ENCODE peak calls at places on chromosomes 6 and 20, in six cellular contexts. O is mesothelial cell of epicardium, M is cardiac fibroblast, A is ovary, G is fibroblast of lung, F is AG04450. Z is an unnamed sample.

GRCh38 chr6:170449231-170449630 is 103.9 kb downstream of the PSMB1 start:
- DNase-seq in F (no peak), A (no peak), O (no peak), G (no peak), M (no peak), Z (no peak)

GRCh38 chr20:58650181-58650775 is 805 bp upstream of the STX16 start:
- DNase-seq in G (no peak), M (no peak), F (no peak), O (no peak), A (peak; percentile 59), Z (peak; percentile 25)

GRCh38 chr20:37745553-37745952 is 51.7 kb downstream of the CTNNBL1 start:
- DNase-seq in O (no peak), G (no peak), F (no peak), M (no peak), A (no peak), Z (no peak)

GRCh38 chr6:33116881-33117711 is 41.3 kb downstream of the HLA-DPB1 start:
- DNase-seq in F (no peak), G (no peak), A (no peak), M (peak; percentile 6), O (no peak), Z (no peak)

GRCh38 chr6:138724015-138724414 is 49.6 kb upstream of the CCDC28A start:
- DNase-seq in G (peak; percentile 13), A (no peak), F (no peak), O (no peak), M (peak; percentile 64), Z (no peak)

GRCh38 chr6:77857421-77857820 is 204.6 kb downstream of the MEI4 start:
- DNase-seq in G (no peak), F (no peak), A (no peak), O (no peak), M (no peak), Z (no peak)

GRCh38 chr6:41767112-41767946 is 12.4 kb downstream of the FRS3 start:
- DNase-seq in O (no peak), G (peak; percentile 78), M (peak; percentile 83), F (peak; percentile 55), A (peak; percentile 66), Z (no peak)

GRCh38 chr6:42929928-42930360 is 664 bp downstream of the CNPY3 start:
- DNase-seq in M (peak; percentile 66), F (peak; percentile 42), G (peak; percentile 79), A (no peak), O (no peak), Z (no peak)

GRCh38 chr6:45479834-45480696 is 102.3 kb upstream of the SUPT3H start:
- DNase-seq in O (no peak), G (peak; percentile 94), M (peak; percentile 70), F (peak; percentile 71), A (no peak), Z (no peak)

GRCh38 chr6:157681041-157681650 is 141.9 kb upstream of the SNX9 start:
- DNase-seq in F (no peak), M (peak; percentile 67), G (no peak), A (no peak), O (no peak), Z (no peak)

GRCh38 chr20:33649201-33649631 is 12.9 kb upstream of the C20orf144 start:
- DNase-seq in G (peak; percentile 66), M (no peak), O (no peak), A (peak; percentile 69), F (no peak), Z (no peak)

GRCh38 chr6:167470101-167470835 is 145.4 kb downstream of the TTLL2 start:
- DNase-seq in G (no peak), O (no peak), F (no peak), A (no peak), M (no peak), Z (no peak)

GRCh38 chr6:22886881-22887581 is 317.7 kb downstream of the HDGFL1 start:
- DNase-seq in F (no peak), A (no peak), G (no peak), O (no peak), M (peak; percentile 19), Z (no peak)

GRCh38 chr6:144411506-144412165 is 126.5 kb downstream of the UTRN start:
- DNase-seq in M (no peak), A (no peak), F (no peak), O (no peak), G (no peak), Z (no peak)

GRCh38 chr6:158031191-158031444 is 49.5 kb downstream of the SYNJ2 start:
- DNase-seq in G (no peak), O (no peak), A (no peak), M (no peak), F (no peak), Z (no peak)

DNA sequence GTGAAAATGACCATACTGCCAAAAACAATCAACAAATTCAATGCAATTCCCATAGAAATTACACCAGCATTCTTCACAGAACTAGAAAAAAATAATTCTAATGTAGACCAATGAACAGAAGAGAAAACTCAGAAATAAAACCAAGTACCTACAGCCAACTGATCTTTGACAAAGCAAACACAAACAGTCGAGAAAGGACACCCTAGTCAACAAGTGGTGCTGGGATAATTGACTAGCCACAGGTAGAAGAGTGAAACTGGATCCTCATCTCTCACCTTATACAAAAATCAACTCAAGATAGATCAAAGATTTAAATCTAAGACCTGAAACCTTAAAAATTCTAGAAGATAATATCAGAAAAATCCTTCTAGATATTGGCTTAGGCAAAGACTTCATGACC is 44.5 kb upstream of the ZNF133 start:
- DNase-seq in G (no peak), O (no peak), A (no peak), M (no peak), F (no peak), Z (no peak)
- TF ChIP-seq CTCF in G (no peak), O (no peak), A (no peak), M (no peak), F (no peak), Z (no peak)

GRCh38 chr20:52192296-52193007 is 873 bp upstream of the ZFP64 start:
- DNase-seq in M (no peak), A (peak; percentile 20), G (no peak), O (no peak), F (no peak), Z (no peak)
- TF ChIP-seq CTCF in M (peak; percentile 23), A (no peak), G (no peak), O (no peak), F (no peak), Z (peak; percentile 40)

GRCh38 chr6:686528-686927 is 6.4 kb downstream of the EXOC2 start:
- DNase-seq in O (no peak), G (peak; percentile 48), F (no peak), M (no peak), A (no peak), Z (no peak)
- TF ChIP-seq CTCF in O (no peak), G (no peak), F (peak; percentile 32), M (peak; percentile 16), A (no peak), Z (no peak)

GRCh38 chr6:149316740-149317655 is 514 bp upstream of the TAB2 start:
- DNase-seq in F (peak; percentile 80), A (peak; percentile 91), M (peak; percentile 95), O (peak; percentile 83), G (peak; percentile 91), Z (peak; percentile 81)
- TF ChIP-seq CTCF in F (no peak), A (no peak), M (no peak), O (no peak), G (peak; percentile 14), Z (no peak)

DNA sequence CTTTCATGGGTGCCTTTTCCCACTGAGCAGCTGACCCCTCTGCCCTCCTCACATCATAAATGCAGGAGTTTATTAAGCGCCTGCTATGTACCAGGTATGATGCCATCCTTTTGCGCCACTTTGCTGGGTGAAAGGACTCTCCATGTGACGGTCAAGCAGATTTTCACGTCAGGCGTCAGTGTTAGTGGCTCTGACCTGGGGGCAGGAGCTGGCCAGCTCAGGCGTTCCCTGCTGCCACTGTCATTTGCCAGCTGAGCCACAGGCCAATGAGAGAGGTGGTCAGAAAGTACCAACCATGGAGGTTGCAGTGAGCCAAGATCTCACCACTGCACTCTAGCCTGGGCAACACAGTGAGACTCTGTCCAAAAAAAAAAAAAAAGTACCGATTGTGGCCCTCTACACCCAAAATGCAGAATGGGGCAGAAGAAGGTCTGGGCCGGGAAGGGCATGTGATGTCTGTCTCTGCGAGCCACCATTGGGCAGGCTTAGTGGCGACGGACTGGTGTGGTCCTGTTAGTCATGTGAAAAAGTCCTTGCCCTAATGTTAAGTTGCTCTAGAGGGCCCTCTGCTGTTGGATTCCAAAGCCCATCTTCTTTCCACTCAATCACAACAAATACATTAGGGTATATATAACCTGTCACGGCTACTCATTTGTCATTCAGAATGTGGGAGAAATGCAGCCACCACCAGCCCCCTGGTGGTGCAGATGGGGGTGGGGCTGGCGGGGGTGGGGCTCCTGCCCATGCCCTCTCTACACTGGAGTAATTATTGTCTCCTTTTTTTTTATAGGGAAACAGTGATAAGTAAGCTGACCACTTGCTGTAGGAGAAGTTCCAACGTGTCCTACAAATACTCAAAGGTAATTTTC is 18.4 kb upstream of the SLC22A1 start:
- DNase-seq in F (no peak), A (no peak), G (peak; percentile 21), O (no peak), M (peak; percentile 28), Z (no peak)
- TF ChIP-seq CTCF in F (peak; percentile 39), A (no peak), G (peak; percentile 26), O (no peak), M (peak; percentile 56), Z (peak; percentile 32)

GRCh38 chr6:85127179-85127498 is 322.7 kb upstream of the NT5E start:
- DNase-seq in A (no peak), F (no peak), O (no peak), G (no peak), M (no peak), Z (no peak)

GRCh38 chr6:85124472-85125428 is 325.1 kb upstream of the NT5E start:
- DNase-seq in G (peak; percentile 79), M (no peak), A (no peak), O (no peak), F (no peak), Z (no peak)

GRCh38 chr6:85127696-85128225 is 322.1 kb upstream of the NT5E start:
- DNase-seq in M (no peak), A (no peak), F (no peak), O (no peak), G (no peak), Z (no peak)

GRCh38 chr6:85129881-85130280 is 320.0 kb upstream of the NT5E start:
- DNase-seq in F (no peak), G (no peak), A (no peak), O (no peak), M (no peak), Z (no peak)

DNA sequence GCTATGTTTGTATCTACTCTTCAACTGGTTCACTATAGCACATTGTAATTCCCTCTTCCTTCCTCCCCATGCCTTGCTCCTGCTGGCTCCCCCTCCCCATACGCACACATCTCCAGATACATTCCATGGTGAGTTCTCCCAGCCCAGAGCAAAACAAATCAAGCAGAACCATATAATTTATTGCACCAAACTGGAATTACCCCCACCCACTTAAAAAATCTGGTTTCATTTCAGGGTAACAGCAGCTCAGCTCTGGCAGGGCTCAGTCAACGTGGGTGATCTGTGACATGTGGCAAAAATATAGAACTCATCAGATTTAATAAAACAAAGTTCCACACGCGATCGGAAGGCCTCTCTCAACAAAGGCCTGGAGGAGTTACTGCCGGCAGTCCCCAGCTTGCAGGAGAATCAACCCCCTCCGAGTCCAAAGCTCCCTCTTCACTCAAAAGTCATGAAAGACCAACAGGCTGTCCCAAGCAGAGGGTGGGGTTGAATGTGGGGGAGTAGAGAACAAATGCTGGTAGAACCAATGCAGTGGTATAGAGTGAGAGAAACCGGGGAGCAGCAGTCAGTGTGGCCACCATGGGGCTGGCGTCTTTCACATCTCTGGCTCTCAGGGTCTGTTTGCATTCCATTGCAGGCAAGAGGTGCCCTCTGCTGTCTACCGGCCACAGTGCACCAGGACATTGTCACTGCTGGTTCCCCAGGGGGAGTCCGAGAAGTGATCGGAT is 323.3 kb upstream of the NT5E start:
- DNase-seq in A (no peak), M (peak; percentile 65), O (no peak), G (peak; percentile 51), F (no peak), Z (peak; percentile 56)
- TF ChIP-seq CTCF in A (no peak), M (peak; percentile 84), O (no peak), G (peak; percentile 61), F (peak; percentile 35), Z (peak; percentile 79)